ENCODE peak calls at places on chromosomes 7 and 10, in nine cellular contexts. D is caudate nucleus; R is T follicular helper cell; J is activated T-cell treated with anti-CD3 and anti-CD28 coated beads for 48 hours; O is ACHN; V is kidney glomerular epithelial cell; S is activated T-helper 1 cell treated with Interleukin-2 at 50 U/mL for 16 hours; U is activated CD8-positive, alpha-beta memory T cell treated with anti-CD3 and anti-CD28 coated beads, Interleukin-2, amount 50 U/mL, for 4 hours; G is activated gamma-delta T cell treated with Interleukin-2 at 50 U/mL for 16 hours. W is an unnamed sample.

GRCh38 chr7:44062180-44062902 is 3.0 kb downstream of the PGAM2 start:
- DNase-seq in D (no peak), R (no peak), J (no peak), O (no peak), V (no peak), S (no peak), U (peak), G (no peak), W (no peak)

GRCh38 chr7:134645478-134645877 is 1.2 kb upstream of the BPGM start:
- DNase-seq in D (no peak), R (no peak), J (no peak), O (no peak), V (no peak), S (no peak), U (no peak), G (no peak), W (no peak)

GRCh38 chr10:34994565-34995142 is 95.5 kb downstream of the CUL2 start:
- DNase-seq in D (peak), R (peak), J (peak), O (peak), V (peak), S (peak), U (peak), G (peak), W (peak)

GRCh38 chr7:134831862-134832261 is 52.4 kb downstream of the CALD1 start:
- DNase-seq in D (no peak), R (no peak), J (no peak), O (no peak), V (no peak), S (no peak), U (peak), G (no peak), W (no peak)

GRCh38 chr7:158321936-158322615 is 265.5 kb downstream of the PTPRN2 start:
- DNase-seq in D (no peak), R (no peak), J (no peak), O (no peak), V (no peak), S (no peak), U (no peak), G (no peak), W (no peak)

GRCh38 chr7:40348126-40348728 is 213.4 kb downstream of the SUGCT start:
- DNase-seq in D (no peak), R (no peak), J (no peak), O (no peak), V (no peak), S (no peak), U (no peak), G (no peak), W (no peak)

GRCh38 chr7:139702313-139702731 is 75.5 kb downstream of the HIPK2 start:
- DNase-seq in D (no peak), R (no peak), J (no peak), O (no peak), V (no peak), S (no peak), U (no peak), G (no peak), W (no peak)

GRCh38 chr7:143390773-143391114 is 9.6 kb downstream of the ZYX start:
- DNase-seq in D (no peak), R (no peak), J (no peak), O (no peak), V (no peak), S (no peak), U (no peak), G (no peak), W (no peak)

GRCh38 chr10:132187421-132188138 is 832 bp downstream of the DPYSL4 start:
- DNase-seq in D (no peak), R (no peak), J (no peak), O (no peak), V (no peak), S (no peak), U (no peak), G (no peak), W (no peak)

GRCh38 chr10:122498521-122498920 is 37.2 kb downstream of the HTRA1 start:
- DNase-seq in D (no peak), R (no peak), J (no peak), O (no peak), V (no peak), S (no peak), U (no peak), G (no peak), W (no peak)

GRCh38 chr7:82335927-82336326 is 107.7 kb downstream of the CACNA2D1 start:
- DNase-seq in D (no peak), R (no peak), J (no peak), O (peak), V (no peak), S (no peak), U (no peak), G (no peak), W (peak)

GRCh38 chr7:69654849-69655707 is 56.8 kb downstream of the AUTS2 start:
- DNase-seq in D (no peak), R (no peak), J (no peak), O (no peak), V (no peak), S (no peak), U (no peak), G (no peak), W (no peak)

GRCh38 chr7:148379693-148380092 is 210.9 kb upstream of the C7orf33 start:
- DNase-seq in D (no peak), R (no peak), J (no peak), O (no peak), V (no peak), S (no peak), U (no peak), G (no peak), W (no peak)

GRCh38 chr10:88879754-88880286 is at the start of gene STAMBPL1:
- DNase-seq in D (peak), R (peak), J (peak), O (peak), V (no peak), S (peak), U (peak), G (peak), W (peak)

GRCh38 chr7:143362126-143362961 is at the start of gene FAM131B:
- DNase-seq in D (peak), R (peak), J (peak), O (no peak), V (no peak), S (peak), U (peak), G (peak), W (no peak)

GRCh38 chr10:110354322-110354766 is 49.6 kb upstream of the SMNDC1 start:
- DNase-seq in D (peak), R (peak), J (peak), O (peak), V (peak), S (peak), U (peak), G (peak), W (peak)

GRCh38 chr10:60479305-60480020 is 89.8 kb upstream of the ANK3 start:
- DNase-seq in D (no peak), R (no peak), J (no peak), O (no peak), V (no peak), S (no peak), U (no peak), G (no peak), W (no peak)

GRCh38 chr7:65307651-65308299 is 65.9 kb upstream of the ZNF92 start:
- DNase-seq in D (peak), R (peak), J (no peak), O (peak), V (peak), S (peak), U (peak), G (peak), W (peak)

GRCh38 chr7:80443336-80443735 is 68.5 kb downstream of the GNAT3 start:
- DNase-seq in D (no peak), R (no peak), J (no peak), O (no peak), V (no peak), S (no peak), U (no peak), G (no peak), W (no peak)

GRCh38 chr7:137577184-137577583 is 233.7 kb upstream of the PTN start:
- DNase-seq in D (no peak), R (no peak), J (no peak), O (no peak), V (no peak), S (no peak), U (no peak), G (no peak), W (no peak)

GRCh38 chr10:4331150-4331549 is 494.9 kb upstream of the AKR1E2 start:
- DNase-seq in D (no peak), R (no peak), J (no peak), O (no peak), V (no peak), S (no peak), U (no peak), G (no peak), W (no peak)

GRCh38 chr7:12889391-12889790 is 202.0 kb downstream of the ARL4A start:
- DNase-seq in D (no peak), R (no peak), J (no peak), O (no peak), V (no peak), S (no peak), U (no peak), G (no peak), W (no peak)

GRCh38 chr10:33286186-33286934 is 48.1 kb downstream of the NRP1 start:
- DNase-seq in D (no peak), R (no peak), J (no peak), O (no peak), V (no peak), S (no peak), U (no peak), G (no peak), W (no peak)

GRCh38 chr7:124460053-124460445 is 305.5 kb downstream of the GPR37 start:
- DNase-seq in D (no peak), R (no peak), J (no peak), O (no peak), V (peak), S (no peak), U (no peak), G (no peak), W (no peak)

GRCh38 chr10:75375828-75376227 is 25.7 kb downstream of the ZNF503 start:
- DNase-seq in D (no peak), R (no peak), J (no peak), O (no peak), V (no peak), S (no peak), U (no peak), G (no peak), W (no peak)

GRCh38 chr7:116524609-116525297 is at the start of gene CAV1:
- DNase-seq in D (no peak), R (peak), J (no peak), O (peak), V (peak), S (no peak), U (peak), G (peak), W (peak)

GRCh38 chr10:92052088-92052487 is 128.5 kb downstream of the BTAF1 start:
- DNase-seq in D (no peak), R (no peak), J (no peak), O (no peak), V (no peak), S (no peak), U (no peak), G (no peak), W (peak)

GRCh38 chr10:30455816-30456215 is 21.8 kb downstream of the MAP3K8 start:
- DNase-seq in D (no peak), R (no peak), J (no peak), O (no peak), V (no peak), S (no peak), U (no peak), G (peak), W (no peak)

GRCh38 chr10:49734676-49735075 is 27.4 kb downstream of the OGDHL start:
- DNase-seq in D (no peak), R (no peak), J (no peak), O (no peak), V (peak), S (no peak), U (no peak), G (no peak), W (peak)

GRCh38 chr7:30817060-30817770 is 46.0 kb downstream of the MINDY4 start:
- DNase-seq in D (no peak), R (no peak), J (no peak), O (no peak), V (no peak), S (no peak), U (no peak), G (no peak), W (no peak)

W was measured in prostate gland.